ENCODE peak calls at places on chromosomes 12 and 14, in six cellular contexts. I is PC-3; S is PC-9; N is activated CD4-positive, CD25-positive, alpha-beta regulatory T cell; F is dorsolateral prefrontal cortex; K is amygdala. Y is an unnamed sample.

GRCh38 chr12:2267624-2268477 is 215.1 kb downstream of the CACNA1C start:
- DNase-seq in I (no peak), S (no peak), N (no peak), F (no peak), K (no peak), Y (no peak)

GRCh38 chr12:442235-442884 is 17.4 kb upstream of the B4GALNT3 start:
- DNase-seq in I (peak; percentile 82), S (peak; percentile 60), N (peak; percentile 14), F (peak; percentile 52), K (peak; percentile 7), Y (peak; percentile 51)

GRCh38 chr14:59189281-59189821 is 884 bp downstream of the DAAM1 start:
- DNase-seq in I (peak; percentile 52), S (no peak), N (peak; percentile 4), F (peak; percentile 34), K (peak; percentile 29), Y (peak; percentile 20)

GRCh38 chr12:126776047-126776446 is 1490.9 kb upstream of the TMEM132C start:
- DNase-seq in I (peak; percentile 14), S (no peak), N (no peak), F (no peak), K (no peak), Y (no peak)

GRCh38 chr12:68451261-68452091 is 119.3 kb upstream of the MDM1 start:
- DNase-seq in I (peak; percentile 27), S (no peak), N (peak; percentile 3), F (no peak), K (no peak), Y (no peak)

GRCh38 chr14:94021416-94022157 is 4.6 kb upstream of the OTUB2 start:
- DNase-seq in I (no peak), S (no peak), N (no peak), F (no peak), K (no peak), Y (no peak)

GRCh38 chr14:70793637-70794036 is 15.7 kb downstream of the MAP3K9 start:
- DNase-seq in I (no peak), S (no peak), N (no peak), F (no peak), K (no peak), Y (no peak)

GRCh38 chr14:41548666-41549065 is 58.0 kb upstream of the LRFN5 start:
- DNase-seq in I (no peak), S (no peak), N (no peak), F (no peak), K (no peak), Y (no peak)

GRCh38 chr12:113837059-113837458 is 129.1 kb downstream of the RBM19 start:
- DNase-seq in I (no peak), S (no peak), N (no peak), F (no peak), K (no peak), Y (no peak)

GRCh38 chr12:6827982-6828670 is at the start of gene P3H3:
- DNase-seq in I (no peak), S (no peak), N (no peak), F (no peak), K (peak; percentile 14), Y (no peak)

GRCh38 chr14:54712371-54712998 is 145.6 kb downstream of the SAMD4A start:
- DNase-seq in I (peak; percentile 62), S (no peak), N (no peak), F (no peak), K (no peak), Y (no peak)

GRCh38 chr12:25249951-25250738 is 584 bp downstream of the KRAS start:
- DNase-seq in I (no peak), S (peak; percentile 46), N (peak; percentile 15), F (no peak), K (peak; percentile 22), Y (peak; percentile 17)

GRCh38 chr14:81453166-81453766 is 53.1 kb upstream of the STON2 start:
- DNase-seq in I (peak; percentile 78), S (peak; percentile 25), N (peak; percentile 13), F (peak; percentile 63), K (peak; percentile 47), Y (peak; percentile 37)